ENCODE peak calls at places on chromosomes 16 and 17, in seven cellular contexts. One of them, this sample, is unnamed.

GRCh38 chr16:57304169-57305061 is 19.9 kb upstream of the PLLP start:
- DNase-seq in neural crest cell: no peak
- DNase-seq in GM13976: peak
- DNase-seq in amygdala: no peak
- DNase-seq in cardiac muscle cell: peak
- DNase-seq in head of caudate nucleus: no peak
- DNase-seq in heart right ventricle: peak
- DNase-seq in this sample: no peak

GRCh38 chr16:78150233-78150632 is 50.8 kb downstream of the WWOX start:
- DNase-seq in head of caudate nucleus: no peak
- DNase-seq in neural crest cell: no peak
- DNase-seq in cardiac muscle cell: no peak
- DNase-seq in GM13976: no peak
- DNase-seq in amygdala: no peak
- DNase-seq in heart right ventricle: no peak
- DNase-seq in this sample: no peak

GRCh38 chr16:84842516-84843148 is 22.8 kb downstream of the CRISPLD2 start:
- DNase-seq in amygdala: no peak
- DNase-seq in head of caudate nucleus: no peak
- DNase-seq in neural crest cell: no peak
- DNase-seq in GM13976: no peak
- DNase-seq in heart right ventricle: peak
- DNase-seq in cardiac muscle cell: no peak
- DNase-seq in this sample: no peak

GRCh38 chr16:30715777-30716445 is 16.9 kb downstream of the SRCAP start:
- DNase-seq in amygdala: no peak
- DNase-seq in GM13976: peak
- DNase-seq in neural crest cell: no peak
- DNase-seq in heart right ventricle: no peak
- DNase-seq in cardiac muscle cell: peak
- DNase-seq in head of caudate nucleus: peak
- DNase-seq in this sample: no peak

GRCh38 chr17:32103476-32104113 is 38.7 kb upstream of the RHOT1 start:
- DNase-seq in cardiac muscle cell: peak
- DNase-seq in head of caudate nucleus: no peak
- DNase-seq in amygdala: no peak
- DNase-seq in GM13976: no peak
- DNase-seq in heart right ventricle: no peak
- DNase-seq in neural crest cell: no peak
- DNase-seq in this sample: no peak

GRCh38 chr17:39001703-39002637 is 34.8 kb upstream of the FBXO47 start:
- DNase-seq in head of caudate nucleus: peak
- DNase-seq in GM13976: no peak
- DNase-seq in amygdala: no peak
- DNase-seq in neural crest cell: no peak
- DNase-seq in cardiac muscle cell: peak
- DNase-seq in heart right ventricle: peak
- DNase-seq in this sample: no peak

GRCh38 chr16:81686391-81687182 is 92.5 kb upstream of the PLCG2 start:
- DNase-seq in GM13976: no peak
- DNase-seq in amygdala: no peak
- DNase-seq in heart right ventricle: no peak
- DNase-seq in neural crest cell: no peak
- DNase-seq in cardiac muscle cell: peak
- DNase-seq in head of caudate nucleus: no peak
- DNase-seq in this sample: no peak

GRCh38 chr17:42536372-42537155 is 523 bp downstream of the NAGLU start:
- DNase-seq in amygdala: peak
- DNase-seq in head of caudate nucleus: peak
- DNase-seq in neural crest cell: peak
- DNase-seq in cardiac muscle cell: peak
- DNase-seq in heart right ventricle: peak
- DNase-seq in GM13976: peak
- DNase-seq in this sample: no peak

GRCh38 chr16:88437367-88437964 is 15.6 kb upstream of the ZFPM1 start:
- DNase-seq in GM13976: peak
- DNase-seq in cardiac muscle cell: peak
- DNase-seq in heart right ventricle: no peak
- DNase-seq in neural crest cell: peak
- DNase-seq in head of caudate nucleus: peak
- DNase-seq in amygdala: no peak
- DNase-seq in this sample: no peak

GRCh38 chr17:1709971-1710806 is at the start of gene TLCD2:
- DNase-seq in GM13976: peak
- DNase-seq in cardiac muscle cell: peak
- DNase-seq in neural crest cell: peak
- DNase-seq in amygdala: no peak
- DNase-seq in heart right ventricle: peak
- DNase-seq in head of caudate nucleus: no peak
- DNase-seq in this sample: no peak

GRCh38 chr17:64661981-64662773 is at the start of gene SMURF2:
- DNase-seq in neural crest cell: peak
- DNase-seq in heart right ventricle: peak
- DNase-seq in head of caudate nucleus: peak
- DNase-seq in cardiac muscle cell: peak
- DNase-seq in amygdala: peak
- DNase-seq in GM13976: peak
- DNase-seq in this sample: peak

GRCh38 chr17:17060001-17060929 is 18.0 kb downstream of the MPRIP start:
- DNase-seq in amygdala: no peak
- DNase-seq in neural crest cell: no peak
- DNase-seq in head of caudate nucleus: peak
- DNase-seq in heart right ventricle: no peak
- DNase-seq in cardiac muscle cell: no peak
- DNase-seq in GM13976: no peak
- DNase-seq in this sample: no peak

GRCh38 chr17:30954046-30954805 is 16.6 kb upstream of the RNF135 start:
- DNase-seq in head of caudate nucleus: no peak
- DNase-seq in GM13976: no peak
- DNase-seq in neural crest cell: no peak
- DNase-seq in amygdala: no peak
- DNase-seq in cardiac muscle cell: no peak
- DNase-seq in heart right ventricle: no peak
- DNase-seq in this sample: no peak

GRCh38 chr16:88430524-88431446 is 22.3 kb upstream of the ZFPM1 start:
- DNase-seq in heart right ventricle: peak
- DNase-seq in amygdala: no peak
- DNase-seq in head of caudate nucleus: no peak
- DNase-seq in neural crest cell: no peak
- DNase-seq in GM13976: peak
- DNase-seq in cardiac muscle cell: peak
- DNase-seq in this sample: no peak

GRCh38 chr17:63542942-63543821 is 7.1 kb upstream of the DCAF7 start:
- DNase-seq in cardiac muscle cell: no peak
- DNase-seq in amygdala: no peak
- DNase-seq in heart right ventricle: no peak
- DNase-seq in GM13976: peak
- DNase-seq in head of caudate nucleus: no peak
- DNase-seq in neural crest cell: no peak
- DNase-seq in this sample: no peak

GRCh38 chr16:66295761-66296546 is 70.5 kb upstream of the CDH5 start:
- DNase-seq in neural crest cell: no peak
- DNase-seq in amygdala: no peak
- DNase-seq in cardiac muscle cell: no peak
- DNase-seq in heart right ventricle: no peak
- DNase-seq in GM13976: no peak
- DNase-seq in head of caudate nucleus: no peak
- DNase-seq in this sample: no peak

GRCh38 chr16:26791166-26791565 is 275.6 kb upstream of the C16orf82 start:
- DNase-seq in cardiac muscle cell: no peak
- DNase-seq in GM13976: no peak
- DNase-seq in neural crest cell: no peak
- DNase-seq in amygdala: no peak
- DNase-seq in heart right ventricle: no peak
- DNase-seq in head of caudate nucleus: no peak
- DNase-seq in this sample: no peak

GRCh38 chr17:50420419-50421112 is 5.5 kb upstream of the ACSF2 start:
- DNase-seq in GM13976: no peak
- DNase-seq in neural crest cell: no peak
- DNase-seq in amygdala: no peak
- DNase-seq in head of caudate nucleus: no peak
- DNase-seq in heart right ventricle: no peak
- DNase-seq in cardiac muscle cell: peak
- DNase-seq in this sample: no peak

This sample was measured in NCI-H187.